ENCODE peak calls at places on chromosomes 1 and 21, in eight cellular contexts. One of them, this sample, is unnamed. For H3K4me1, the result is how much of the 10 kb centered on the place peaks cover.

GRCh38 chr1:183052861-183053260 is 29.6 kb downstream of the LAMC1 start:
- DNase-seq in right lobe of liver: no peak
- DNase-seq in stomach: no peak
- DNase-seq in pancreas: no peak
- DNase-seq in upper lobe of right lung: no peak
- DNase-seq in tibial nerve: no peak
- DNase-seq in lower lobe of right lung: no peak
- DNase-seq in endothelial cell of umbilical vein: peak
- DNase-seq in this sample: no peak

GRCh38 chr1:110208916-110209650 is 1.0 kb upstream of the KCNC4 start:
- DNase-seq in right lobe of liver: no peak
- DNase-seq in stomach: no peak
- DNase-seq in pancreas: no peak
- DNase-seq in upper lobe of right lung: no peak
- DNase-seq in tibial nerve: no peak
- DNase-seq in lower lobe of right lung: no peak
- DNase-seq in endothelial cell of umbilical vein: peak
- DNase-seq in this sample: no peak

GRCh38 chr1:182080955-182081582 is 19.6 kb upstream of the ZNF648 start:
- DNase-seq in right lobe of liver: no peak
- DNase-seq in stomach: no peak
- DNase-seq in pancreas: no peak
- DNase-seq in upper lobe of right lung: no peak
- DNase-seq in tibial nerve: no peak
- DNase-seq in lower lobe of right lung: no peak
- DNase-seq in endothelial cell of umbilical vein: peak
- DNase-seq in this sample: no peak

GRCh38 chr1:72281144-72281543 is 1.2 kb downstream of the NEGR1 start:
- DNase-seq in right lobe of liver: no peak
- DNase-seq in stomach: no peak
- DNase-seq in pancreas: no peak
- DNase-seq in upper lobe of right lung: no peak
- DNase-seq in tibial nerve: no peak
- DNase-seq in lower lobe of right lung: no peak
- DNase-seq in endothelial cell of umbilical vein: peak
- DNase-seq in this sample: no peak

GRCh38 chr1:175599212-175599681 is 144.1 kb downstream of the TNR start:
- DNase-seq in right lobe of liver: no peak
- DNase-seq in stomach: no peak
- DNase-seq in pancreas: no peak
- DNase-seq in upper lobe of right lung: no peak
- DNase-seq in tibial nerve: no peak
- DNase-seq in lower lobe of right lung: no peak
- DNase-seq in endothelial cell of umbilical vein: no peak
- DNase-seq in this sample: no peak

GRCh38 chr1:226736908-226737818 is 1.9 kb downstream of the ITPKB start:
- DNase-seq in right lobe of liver: peak
- DNase-seq in stomach: peak
- DNase-seq in pancreas: peak
- DNase-seq in upper lobe of right lung: peak
- DNase-seq in tibial nerve: no peak
- DNase-seq in lower lobe of right lung: peak
- DNase-seq in endothelial cell of umbilical vein: peak
- DNase-seq in this sample: peak

GRCh38 chr1:33667386-33668282 is 195.2 kb downstream of the ZSCAN20 start:
- DNase-seq in right lobe of liver: no peak
- DNase-seq in stomach: no peak
- DNase-seq in pancreas: no peak
- DNase-seq in upper lobe of right lung: no peak
- DNase-seq in tibial nerve: no peak
- DNase-seq in lower lobe of right lung: no peak
- DNase-seq in endothelial cell of umbilical vein: no peak
- DNase-seq in this sample: no peak

GRCh38 chr21:21200103-21200938 is 202.1 kb downstream of the NCAM2 start:
- DNase-seq in right lobe of liver: no peak
- DNase-seq in stomach: no peak
- DNase-seq in pancreas: no peak
- DNase-seq in upper lobe of right lung: no peak
- DNase-seq in tibial nerve: peak
- DNase-seq in lower lobe of right lung: no peak
- DNase-seq in endothelial cell of umbilical vein: peak
- DNase-seq in this sample: peak

GRCh38 chr1:199585392-199585791 is 442.1 kb upstream of the NR5A2 start:
- DNase-seq in right lobe of liver: no peak
- DNase-seq in stomach: no peak
- DNase-seq in pancreas: no peak
- DNase-seq in upper lobe of right lung: no peak
- DNase-seq in tibial nerve: no peak
- DNase-seq in lower lobe of right lung: no peak
- DNase-seq in endothelial cell of umbilical vein: no peak
- DNase-seq in this sample: no peak

GRCh38 chr1:27473755-27474154 is 16.2 kb downstream of the WASF2 start:
- DNase-seq in right lobe of liver: no peak
- DNase-seq in stomach: no peak
- DNase-seq in pancreas: no peak
- DNase-seq in upper lobe of right lung: no peak
- DNase-seq in tibial nerve: no peak
- DNase-seq in lower lobe of right lung: no peak
- DNase-seq in endothelial cell of umbilical vein: no peak
- DNase-seq in this sample: peak

GRCh38 chr1:18907021-18907913 is 4.9 kb upstream of the ALDH4A1 start:
- DNase-seq in right lobe of liver: no peak
- DNase-seq in stomach: peak
- DNase-seq in pancreas: no peak
- DNase-seq in upper lobe of right lung: peak
- DNase-seq in tibial nerve: no peak
- DNase-seq in lower lobe of right lung: peak
- DNase-seq in endothelial cell of umbilical vein: peak
- DNase-seq in this sample: peak

GRCh38 chr21:44760376-44760775 is 41.2 kb downstream of the UBE2G2 start:
- DNase-seq in right lobe of liver: no peak
- DNase-seq in stomach: peak
- DNase-seq in pancreas: no peak
- DNase-seq in upper lobe of right lung: no peak
- DNase-seq in tibial nerve: no peak
- DNase-seq in lower lobe of right lung: no peak
- DNase-seq in endothelial cell of umbilical vein: no peak
- DNase-seq in this sample: no peak

GRCh38 chr1:215599418-215599817 is 32.3 kb downstream of the KCTD3 start:
- DNase-seq in right lobe of liver: no peak
- DNase-seq in stomach: no peak
- DNase-seq in pancreas: no peak
- DNase-seq in upper lobe of right lung: no peak
- DNase-seq in tibial nerve: no peak
- DNase-seq in lower lobe of right lung: no peak
- DNase-seq in endothelial cell of umbilical vein: no peak
- DNase-seq in this sample: no peak

GRCh38 chr21:42592156-42592820 is 61.1 kb upstream of the PDE9A start:
- DNase-seq in right lobe of liver: no peak
- DNase-seq in stomach: no peak
- DNase-seq in pancreas: no peak
- DNase-seq in upper lobe of right lung: no peak
- DNase-seq in tibial nerve: no peak
- DNase-seq in lower lobe of right lung: no peak
- DNase-seq in endothelial cell of umbilical vein: no peak
- DNase-seq in this sample: no peak

GRCh38 chr21:42591170-42591869 is 62.1 kb upstream of the PDE9A start:
- DNase-seq in right lobe of liver: no peak
- DNase-seq in stomach: no peak
- DNase-seq in pancreas: no peak
- DNase-seq in upper lobe of right lung: no peak
- DNase-seq in tibial nerve: no peak
- DNase-seq in lower lobe of right lung: no peak
- DNase-seq in endothelial cell of umbilical vein: no peak
- DNase-seq in this sample: no peak

GRCh38 chr21:42594616-42595280 is 58.7 kb upstream of the PDE9A start:
- DNase-seq in right lobe of liver: no peak
- DNase-seq in stomach: no peak
- DNase-seq in pancreas: no peak
- DNase-seq in upper lobe of right lung: no peak
- DNase-seq in tibial nerve: no peak
- DNase-seq in lower lobe of right lung: no peak
- DNase-seq in endothelial cell of umbilical vein: no peak
- DNase-seq in this sample: no peak

GRCh38 chr21:42593815-42594157 is 59.6 kb upstream of the PDE9A start:
- DNase-seq in right lobe of liver: peak
- DNase-seq in stomach: no peak
- DNase-seq in pancreas: no peak
- DNase-seq in upper lobe of right lung: no peak
- DNase-seq in tibial nerve: no peak
- DNase-seq in lower lobe of right lung: no peak
- DNase-seq in endothelial cell of umbilical vein: no peak
- DNase-seq in this sample: no peak

DNA sequence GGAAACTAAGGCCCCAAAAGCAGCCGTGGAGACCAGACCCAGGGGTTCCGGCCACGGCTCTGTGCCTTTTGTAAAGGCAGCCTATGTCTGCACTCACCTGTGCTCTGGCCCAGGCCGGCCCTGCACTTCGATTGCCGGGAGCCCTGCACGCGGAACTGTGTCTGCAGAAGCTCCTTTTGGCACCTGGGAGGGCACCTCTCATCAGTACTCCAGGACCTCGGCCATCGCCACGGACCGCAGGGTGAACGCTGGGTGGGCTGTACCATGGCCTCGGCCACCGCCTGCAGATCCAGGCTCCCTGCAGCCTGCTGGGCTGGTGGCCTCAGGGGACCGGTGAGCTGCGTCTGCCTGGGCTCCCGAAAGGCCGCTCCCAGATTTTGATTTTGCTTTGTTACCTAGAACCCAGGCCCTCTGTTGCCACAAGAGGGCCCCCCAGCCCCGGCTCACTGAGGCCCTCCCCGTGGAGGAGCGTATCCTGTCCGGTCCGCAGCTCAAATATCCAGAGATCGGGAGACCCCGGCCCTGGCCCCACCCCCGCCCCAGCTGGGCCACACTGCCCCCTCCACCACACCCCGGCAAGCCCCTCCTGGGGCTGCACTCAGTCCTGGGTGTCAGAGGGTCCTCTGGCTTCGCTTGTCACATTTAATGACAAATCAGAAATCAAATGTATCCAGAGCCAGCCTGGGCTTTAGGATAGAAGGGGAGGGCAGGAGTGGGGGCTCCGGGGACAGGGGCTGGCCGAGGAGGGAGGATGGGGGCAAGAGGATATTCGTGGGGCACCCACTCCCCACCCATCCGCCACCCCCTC is 60.2 kb upstream of the PDE9A start:
- DNase-seq in right lobe of liver: peak
- DNase-seq in stomach: peak
- DNase-seq in pancreas: peak
- DNase-seq in upper lobe of right lung: peak
- DNase-seq in tibial nerve: peak
- DNase-seq in lower lobe of right lung: peak
- DNase-seq in endothelial cell of umbilical vein: peak
- DNase-seq in this sample: peak
- H3K4me3 ChIP-seq in right lobe of liver: peak
- H3K4me3 ChIP-seq in stomach: no peak
- H3K4me3 ChIP-seq in pancreas: no peak
- H3K4me3 ChIP-seq in upper lobe of right lung: no peak
- H3K4me3 ChIP-seq in tibial nerve: no peak
- H3K4me3 ChIP-seq in lower lobe of right lung: no peak
- H3K4me3 ChIP-seq in endothelial cell of umbilical vein: no peak
- H3K4me3 ChIP-seq in this sample: no peak

GRCh38 chr1:22076346-22076745 is 23.8 kb downstream of the CDC42 start:
- DNase-seq in right lobe of liver: no peak
- DNase-seq in stomach: no peak
- DNase-seq in pancreas: no peak
- DNase-seq in upper lobe of right lung: no peak
- DNase-seq in tibial nerve: no peak
- DNase-seq in lower lobe of right lung: no peak
- DNase-seq in endothelial cell of umbilical vein: no peak
- DNase-seq in this sample: no peak

GRCh38 chr1:22077728-22078127 is 25.2 kb downstream of the CDC42 start:
- DNase-seq in right lobe of liver: no peak
- DNase-seq in stomach: no peak
- DNase-seq in pancreas: no peak
- DNase-seq in upper lobe of right lung: no peak
- DNase-seq in tibial nerve: no peak
- DNase-seq in lower lobe of right lung: no peak
- DNase-seq in endothelial cell of umbilical vein: no peak
- DNase-seq in this sample: no peak

GRCh38 chr1:22075718-22076117 is 23.2 kb downstream of the CDC42 start:
- DNase-seq in right lobe of liver: no peak
- DNase-seq in stomach: no peak
- DNase-seq in pancreas: no peak
- DNase-seq in upper lobe of right lung: no peak
- DNase-seq in tibial nerve: no peak
- DNase-seq in lower lobe of right lung: no peak
- DNase-seq in endothelial cell of umbilical vein: no peak
- DNase-seq in this sample: no peak

GRCh38 chr1:22071511-22071910 is 19.0 kb downstream of the CDC42 start:
- DNase-seq in right lobe of liver: no peak
- DNase-seq in stomach: no peak
- DNase-seq in pancreas: no peak
- DNase-seq in upper lobe of right lung: no peak
- DNase-seq in tibial nerve: no peak
- DNase-seq in lower lobe of right lung: no peak
- DNase-seq in endothelial cell of umbilical vein: no peak
- DNase-seq in this sample: no peak

DNA sequence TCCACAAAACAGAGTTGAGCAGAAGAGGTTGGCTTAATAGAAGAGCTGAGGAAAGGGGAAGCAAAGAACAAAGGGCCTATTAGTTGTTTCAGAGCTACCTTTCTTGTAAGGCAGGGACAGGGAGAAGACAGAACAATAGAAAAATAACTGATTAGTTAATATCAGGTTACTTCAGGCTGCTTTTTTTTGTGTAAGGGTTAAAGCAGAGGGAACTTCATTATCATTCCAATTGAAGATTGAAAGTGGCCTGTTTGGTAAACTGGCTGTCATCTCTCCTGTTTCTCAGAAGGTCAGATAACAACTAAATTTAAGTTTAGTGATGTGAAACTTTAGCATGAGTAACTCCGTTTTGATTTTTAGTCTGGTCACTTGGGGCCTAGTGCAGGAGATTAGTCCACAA is 22.3 kb downstream of the CDC42 start:
- DNase-seq in right lobe of liver: no peak
- DNase-seq in stomach: no peak
- DNase-seq in pancreas: no peak
- DNase-seq in upper lobe of right lung: no peak
- DNase-seq in tibial nerve: no peak
- DNase-seq in lower lobe of right lung: no peak
- DNase-seq in endothelial cell of umbilical vein: peak
- DNase-seq in this sample: no peak
- H3K4me1 ChIP-seq in right lobe of liver: under half
- H3K4me1 ChIP-seq in stomach: half or more
- H3K4me1 ChIP-seq in pancreas: under half
- H3K4me1 ChIP-seq in upper lobe of right lung: half or more
- H3K4me1 ChIP-seq in tibial nerve: under half
- H3K4me1 ChIP-seq in lower lobe of right lung: half or more
- H3K4me1 ChIP-seq in endothelial cell of umbilical vein: under half
- H3K4me1 ChIP-seq in this sample: under half

GRCh38 chr1:156226782-156227181 is 14.0 kb downstream of the PMF1 start:
- DNase-seq in right lobe of liver: no peak
- DNase-seq in stomach: no peak
- DNase-seq in pancreas: no peak
- DNase-seq in upper lobe of right lung: no peak
- DNase-seq in tibial nerve: no peak
- DNase-seq in lower lobe of right lung: peak
- DNase-seq in endothelial cell of umbilical vein: no peak
- DNase-seq in this sample: peak
- H3K27ac ChIP-seq in right lobe of liver: no peak
- H3K27ac ChIP-seq in stomach: no peak
- H3K27ac ChIP-seq in pancreas: no peak
- H3K27ac ChIP-seq in upper lobe of right lung: no peak
- H3K27ac ChIP-seq in tibial nerve: no peak
- H3K27ac ChIP-seq in lower lobe of right lung: no peak
- H3K27ac ChIP-seq in endothelial cell of umbilical vein: no peak
- H3K27ac ChIP-seq in this sample: no peak

GRCh38 chr1:84442256-84442655 is 36.8 kb upstream of the RPF1 start:
- DNase-seq in right lobe of liver: no peak
- DNase-seq in stomach: no peak
- DNase-seq in pancreas: no peak
- DNase-seq in upper lobe of right lung: no peak
- DNase-seq in tibial nerve: no peak
- DNase-seq in lower lobe of right lung: no peak
- DNase-seq in endothelial cell of umbilical vein: peak
- DNase-seq in this sample: no peak
- H3K4me3 ChIP-seq in right lobe of liver: no peak
- H3K4me3 ChIP-seq in stomach: no peak
- H3K4me3 ChIP-seq in pancreas: no peak
- H3K4me3 ChIP-seq in upper lobe of right lung: no peak
- H3K4me3 ChIP-seq in tibial nerve: no peak
- H3K4me3 ChIP-seq in lower lobe of right lung: no peak
- H3K4me3 ChIP-seq in endothelial cell of umbilical vein: no peak
- H3K4me3 ChIP-seq in this sample: no peak

This sample was measured in aorta.